ENCODE peak calls at places on chromosome X, in nine cellular contexts. O is AML-193, P is fibroblast of the conjunctiva, A is cardiac muscle cell, Q is left colon, U is colonic mucosa, B is nucleus accumbens, S is ACHN, F is NCI-H1092. Y is an unnamed sample.
A peak's percentile ranks its signal among the peaks of the same experiment; 100 is the strongest.

GRCh38 chrX:108139303-108139702 is 47.7 kb downstream of the ATG4A start:
- DNase-seq in A (no peak), F (no peak), O (no peak), P (no peak), Q (no peak), S (no peak), U (no peak), B (no peak), Y (no peak)

GRCh38 chrX:115940888-115941332 is 229.6 kb upstream of the AGTR2 start:
- DNase-seq in A (peak; percentile 27), B (peak; percentile 72), S (peak; percentile 22), P (peak; percentile 41), U (peak; percentile 88), Q (peak; percentile 79), O (no peak), F (peak; percentile 91), Y (peak; percentile 25)

GRCh38 chrX:43467608-43468234 is 188.4 kb upstream of the MAOA start:
- DNase-seq in F (no peak), A (no peak), P (no peak), B (no peak), S (no peak), Q (no peak), O (no peak), U (no peak), Y (no peak)

GRCh38 chrX:119455264-119455663 is 13.0 kb upstream of the SLC25A5 start:
- DNase-seq in S (no peak), U (no peak), F (no peak), A (no peak), Q (no peak), B (no peak), P (no peak), O (no peak), Y (no peak)

GRCh38 chrX:81174286-81174685 is 27.4 kb downstream of the HMGN5 start:
- DNase-seq in Q (no peak), B (no peak), U (no peak), O (peak; percentile 40), P (peak; percentile 0), F (no peak), A (peak; percentile 19), S (peak; percentile 32), Y (no peak)

GRCh38 chrX:153245288-153245731 is 66.2 kb downstream of the MAGEA1 start:
- DNase-seq in B (no peak), S (peak; percentile 1), A (peak; percentile 53), U (no peak), O (no peak), F (no peak), P (no peak), Q (no peak), Y (no peak)

GRCh38 chrX:131068945-131069719 is 11.0 kb downstream of the ARHGAP36 start:
- DNase-seq in P (no peak), Q (no peak), B (no peak), F (no peak), S (peak; percentile 39), A (peak; percentile 84), U (no peak), O (no peak), Y (no peak)

GRCh38 chrX:139844163-139844562 is 88.7 kb downstream of the ATP11C start:
- DNase-seq in Q (no peak), U (no peak), O (no peak), B (no peak), P (no peak), A (no peak), S (no peak), F (no peak), Y (no peak)

GRCh38 chrX:331772-332495 is 13.3 kb upstream of the GTPBP6 start:
- DNase-seq in Q (no peak), A (no peak), S (no peak), B (no peak), P (no peak), F (no peak), O (no peak), U (no peak), Y (peak; percentile 15)

GRCh38 chrX:55342533-55343501 is 78.1 kb upstream of the PAGE3 start:
- DNase-seq in F (peak; percentile 21), P (no peak), S (peak; percentile 23), A (no peak), U (peak; percentile 53), O (peak; percentile 1), Q (peak; percentile 28), B (no peak), Y (peak; percentile 31)

GRCh38 chrX:153857348-153857903 is 27.1 kb upstream of the PDZD4 start:
- DNase-seq in S (no peak), U (no peak), Q (no peak), B (no peak), A (no peak), P (no peak), F (no peak), O (no peak), Y (no peak)

GRCh38 chrX:136665258-136665900 is 17.4 kb downstream of the CD40LG start:
- DNase-seq in F (no peak), P (no peak), S (no peak), O (no peak), B (no peak), A (no peak), Q (no peak), U (no peak), Y (no peak)

GRCh38 chrX:11137543-11138139 is 26.5 kb downstream of the HCCS start:
- DNase-seq in Q (no peak), U (no peak), B (no peak), A (peak; percentile 32), F (no peak), O (peak; percentile 35), P (peak; percentile 36), S (peak; percentile 35), Y (no peak)

GRCh38 chrX:123267220-123267619 is 83.1 kb downstream of the GRIA3 start:
- DNase-seq in A (no peak), U (no peak), F (no peak), O (no peak), S (no peak), P (no peak), B (no peak), Q (no peak), Y (no peak)

GRCh38 chrX:7706032-7706431 is 136.9 kb upstream of the VCX start:
- DNase-seq in O (no peak), P (no peak), B (no peak), S (no peak), A (no peak), F (peak; percentile 15), U (no peak), Q (no peak), Y (no peak)

GRCh38 chrX:154727418-154728323 is 23.2 kb downstream of the GAB3 start:
- DNase-seq in F (no peak), U (no peak), P (no peak), O (peak; percentile 31), B (no peak), A (no peak), Q (no peak), S (peak; percentile 48), Y (no peak)

GRCh38 chrX:129932792-129933321 is 26.9 kb downstream of the UTP14A start:
- DNase-seq in P (no peak), F (no peak), B (no peak), Q (peak; percentile 47), A (no peak), O (no peak), U (peak; percentile 36), S (no peak), Y (no peak)

GRCh38 chrX:141879616-141880015 is 24.1 kb upstream of the MAGEC1 start:
- DNase-seq in O (no peak), S (no peak), A (no peak), Q (no peak), B (no peak), U (no peak), F (no peak), P (no peak), Y (no peak)

GRCh38 chrX:16524327-16524726 is 125.6 kb upstream of the S100G start:
- DNase-seq in Q (no peak), B (no peak), O (no peak), U (no peak), A (no peak), P (no peak), F (no peak), S (no peak), Y (no peak)

GRCh38 chrX:55996649-55997048 is 235.5 kb upstream of the KLF8 start:
- DNase-seq in P (no peak), U (no peak), A (no peak), O (no peak), F (no peak), Q (no peak), S (no peak), B (no peak), Y (no peak)

GRCh38 chrX:154602226-154602625 is 16.9 kb downstream of the CTAG1B start:
- DNase-seq in U (no peak), O (no peak), P (no peak), B (no peak), S (no peak), F (no peak), A (no peak), Q (no peak), Y (no peak)

GRCh38 chrX:25941559-25942250 is 196.4 kb upstream of the MAGEB18 start:
- DNase-seq in S (peak; percentile 8), F (no peak), P (no peak), B (no peak), O (no peak), A (no peak), U (no peak), Q (no peak), Y (no peak)

GRCh38 chrX:3129256-3129655 is 88.0 kb downstream of the ARSF start:
- DNase-seq in U (no peak), O (no peak), B (no peak), F (no peak), A (no peak), Q (no peak), P (no peak), S (no peak), Y (no peak)

GRCh38 chrX:31233941-31234496 is 162.2 kb upstream of the FTHL17 start:
- DNase-seq in O (no peak), B (no peak), A (no peak), U (no peak), Q (no peak), P (no peak), F (no peak), S (no peak), Y (no peak)

GRCh38 chrX:118652717-118653116 is 74.7 kb upstream of the IL13RA1 start:
- DNase-seq in S (no peak), U (no peak), A (no peak), P (no peak), O (no peak), Q (no peak), B (no peak), F (no peak), Y (no peak)

GRCh38 chrX:637660-638481 is 7.3 kb downstream of the SHOX start:
- DNase-seq in Q (no peak), B (no peak), O (no peak), U (no peak), P (no peak), F (no peak), A (no peak), S (no peak), Y (no peak)

GRCh38 chrX:23389196-23389792 is 54.6 kb downstream of the PTCHD1 start:
- DNase-seq in O (no peak), B (no peak), F (no peak), U (no peak), S (no peak), A (peak; percentile 15), Q (no peak), P (no peak), Y (no peak)

GRCh38 chrX:48520455-48520854 is 1.2 kb upstream of the EBP start:
- DNase-seq in A (no peak), S (no peak), B (no peak), U (no peak), Q (no peak), O (no peak), P (no peak), F (no peak), Y (no peak)

GRCh38 chrX:49644991-49645637 is 46.3 kb downstream of the GAGE1 start:
- DNase-seq in Q (no peak), O (no peak), B (no peak), U (no peak), A (no peak), P (no peak), F (no peak), S (no peak), Y (no peak)

GRCh38 chrX:13304052-13304451 is 15.8 kb downstream of the ATXN3L start:
- DNase-seq in S (no peak), Q (no peak), O (no peak), P (no peak), F (no peak), A (no peak), U (no peak), B (no peak), Y (no peak)

GRCh38 chrX:1385824-1386223 is 6.1 kb downstream of the SLC25A6 start:
- DNase-seq in S (no peak), B (no peak), Q (no peak), A (no peak), U (no peak), O (no peak), F (no peak), P (no peak), Y (no peak)